ENCODE peak calls at places on chromosomes 11 and 22, in four cellular contexts. R is A549, O is heart left ventricle, M is thyroid gland. V is an unnamed sample. For H3K9me3, the result is how much of the 10 kb centered on the place peaks cover.

GRCh38 chr11:83282084-83282716 is 4.0 kb downstream of the CCDC90B start:
- DNase-seq in R (no peak), O (no peak), M (no peak), V (no peak)

GRCh38 chr11:69328231-69328630 is 34.3 kb downstream of the MYEOV start:
- DNase-seq in O (no peak), R (no peak), M (no peak), V (no peak)

GRCh38 chr11:45092901-45093760 is 53.3 kb upstream of the PRDM11 start:
- DNase-seq in O (no peak), R (no peak), M (no peak), V (no peak)

GRCh38 chr11:21975242-21975641 is 217.6 kb upstream of the ANO5 start:
- DNase-seq in M (no peak), O (no peak), R (peak), V (no peak)

GRCh38 chr11:85663080-85663729 is 1.7 kb downstream of the CREBZF start:
- DNase-seq in O (no peak), M (no peak), R (no peak), V (no peak)

GRCh38 chr11:62984451-62984991 is at the start of gene SLC22A6:
- DNase-seq in O (no peak), M (no peak), R (no peak), V (no peak)

GRCh38 chr11:63614136-63614664 is at the start of gene PLAAT3:
- DNase-seq in O (peak), M (peak), R (peak), V (no peak)

GRCh38 chr11:3189886-3190583 is 24.9 kb upstream of the OSBPL5 start:
- DNase-seq in M (no peak), R (no peak), O (no peak), V (no peak)

GRCh38 chr11:71502026-71502425 is 25.0 kb upstream of the KRTAP5-7 start:
- DNase-seq in M (no peak), O (no peak), R (no peak), V (no peak)

DNA sequence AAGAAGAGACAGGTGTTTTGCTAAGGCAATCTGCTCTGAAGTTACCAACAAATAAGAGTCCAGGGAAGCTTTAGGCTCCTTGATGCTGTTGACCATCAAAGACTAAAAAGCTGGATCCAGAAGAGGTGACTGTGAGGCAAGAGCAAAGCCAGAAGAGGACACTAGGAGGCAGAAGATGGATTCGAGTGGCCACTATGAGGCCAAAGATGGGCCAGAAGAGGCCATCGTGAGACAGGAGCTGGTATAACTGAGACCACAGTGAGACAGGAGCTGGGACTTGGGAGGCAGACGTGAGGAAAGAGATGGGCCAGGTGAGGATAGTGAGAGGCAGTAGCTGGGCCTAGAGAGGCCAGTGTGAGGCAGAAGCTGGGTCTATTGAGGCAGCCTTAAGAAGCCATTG is 37.7 kb downstream of the OR4C45 start:
- DNase-seq in M (no peak), O (no peak), R (no peak), V (no peak)
- H3K9me3 ChIP-seq in M (under half), O (under half), R (under half), V (under half)

DNA sequence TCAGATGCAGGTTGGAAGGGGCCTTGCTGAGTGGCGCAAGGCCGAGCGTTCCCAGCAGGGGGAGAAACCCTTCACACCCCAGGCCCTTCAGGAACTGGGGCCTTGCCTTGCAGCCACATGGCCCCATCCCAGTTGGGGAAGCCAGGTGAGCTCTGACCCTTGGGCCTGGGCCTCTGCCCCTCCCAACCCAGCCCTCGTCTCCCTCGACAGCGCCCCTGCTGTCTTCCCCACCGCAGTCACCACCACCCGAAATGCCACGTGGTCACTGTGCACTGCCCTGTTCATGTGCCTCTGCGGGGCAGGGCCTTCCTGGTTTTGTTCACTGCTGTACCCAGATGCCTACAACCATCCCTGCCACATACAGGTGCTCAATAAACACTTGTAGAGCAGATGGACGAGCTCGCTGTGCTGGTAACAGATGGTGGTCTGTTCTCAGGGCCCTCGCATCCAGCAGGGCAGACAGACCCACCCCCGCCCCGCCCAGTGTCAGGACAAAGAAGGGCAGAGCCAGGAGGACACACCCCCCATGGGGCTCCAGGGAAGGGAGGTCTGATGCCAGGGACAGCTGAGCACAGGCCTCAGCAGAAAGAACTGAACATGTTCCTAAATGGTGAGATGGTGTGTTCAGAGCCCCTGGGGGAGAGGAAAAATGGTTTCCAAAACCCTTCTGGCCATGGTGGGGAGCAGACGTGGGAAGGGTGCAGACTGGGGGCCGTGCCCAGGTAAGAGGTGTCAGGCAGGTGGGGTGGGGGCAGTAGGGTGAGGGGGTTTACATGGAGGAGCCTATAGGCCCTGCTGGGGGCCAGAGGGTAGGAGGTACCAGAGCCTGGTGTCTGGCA is 3.7 kb downstream of the POLR2L start:
- DNase-seq in O (no peak), M (no peak), R (peak), V (no peak)
- TF ChIP-seq POLR2A in O (no peak), M (no peak), R (peak), V (no peak)

GRCh38 chr11:124421043-124421442 is 3.6 kb downstream of the OR8B4 start:
- DNase-seq in M (no peak), R (no peak), O (no peak), V (no peak)

GRCh38 chr11:124409906-124410305 is 11.1 kb upstream of the OR8B3 start:
- DNase-seq in O (no peak), M (no peak), R (no peak), V (no peak)

GRCh38 chr11:124415356-124415923 is 9.2 kb downstream of the OR8B4 start:
- DNase-seq in M (no peak), R (peak), O (no peak), V (no peak)
- H3K9me3 ChIP-seq in M (under half), R (under half), O (under half), V (under half)

DNA sequence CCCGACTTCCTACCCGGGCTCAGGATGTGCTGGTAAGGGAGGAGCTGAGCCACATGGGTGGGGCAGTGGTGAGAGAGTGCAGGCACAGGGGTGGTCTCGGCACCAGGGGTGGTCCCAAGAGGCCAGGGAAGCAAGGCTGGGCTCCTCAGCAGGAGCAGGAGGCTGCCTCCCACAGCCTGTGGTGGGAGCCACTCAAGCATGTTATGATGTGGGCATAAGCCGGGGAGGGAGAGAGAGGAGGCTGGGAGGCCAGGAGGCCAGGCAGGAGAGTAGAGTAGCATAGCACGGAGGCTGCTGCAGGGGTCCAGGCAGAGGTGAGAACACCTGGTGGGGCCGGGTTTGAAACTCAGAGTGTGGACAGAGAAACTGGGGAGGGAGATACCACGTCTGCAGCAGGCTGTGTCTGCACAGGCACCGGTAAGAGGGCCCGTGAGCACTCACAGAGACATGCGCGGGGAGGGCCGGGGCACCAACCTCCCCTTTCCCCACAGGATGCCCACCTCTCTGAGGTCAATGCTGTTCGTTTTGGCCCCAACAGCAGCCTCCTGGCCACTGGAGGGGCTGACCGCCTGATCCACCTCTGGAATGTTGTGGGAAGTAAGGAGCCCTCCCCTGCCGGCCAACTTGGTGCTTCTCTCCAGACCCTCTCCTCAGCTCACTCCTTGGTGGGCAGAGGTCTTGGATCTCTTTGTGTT is 10.7 kb downstream of the ATG16L2 start:
- DNase-seq in R (no peak), O (no peak), M (no peak), V (no peak)
- TF ChIP-seq POLR2A in R (no peak), O (no peak), M (no peak), V (no peak)

DNA sequence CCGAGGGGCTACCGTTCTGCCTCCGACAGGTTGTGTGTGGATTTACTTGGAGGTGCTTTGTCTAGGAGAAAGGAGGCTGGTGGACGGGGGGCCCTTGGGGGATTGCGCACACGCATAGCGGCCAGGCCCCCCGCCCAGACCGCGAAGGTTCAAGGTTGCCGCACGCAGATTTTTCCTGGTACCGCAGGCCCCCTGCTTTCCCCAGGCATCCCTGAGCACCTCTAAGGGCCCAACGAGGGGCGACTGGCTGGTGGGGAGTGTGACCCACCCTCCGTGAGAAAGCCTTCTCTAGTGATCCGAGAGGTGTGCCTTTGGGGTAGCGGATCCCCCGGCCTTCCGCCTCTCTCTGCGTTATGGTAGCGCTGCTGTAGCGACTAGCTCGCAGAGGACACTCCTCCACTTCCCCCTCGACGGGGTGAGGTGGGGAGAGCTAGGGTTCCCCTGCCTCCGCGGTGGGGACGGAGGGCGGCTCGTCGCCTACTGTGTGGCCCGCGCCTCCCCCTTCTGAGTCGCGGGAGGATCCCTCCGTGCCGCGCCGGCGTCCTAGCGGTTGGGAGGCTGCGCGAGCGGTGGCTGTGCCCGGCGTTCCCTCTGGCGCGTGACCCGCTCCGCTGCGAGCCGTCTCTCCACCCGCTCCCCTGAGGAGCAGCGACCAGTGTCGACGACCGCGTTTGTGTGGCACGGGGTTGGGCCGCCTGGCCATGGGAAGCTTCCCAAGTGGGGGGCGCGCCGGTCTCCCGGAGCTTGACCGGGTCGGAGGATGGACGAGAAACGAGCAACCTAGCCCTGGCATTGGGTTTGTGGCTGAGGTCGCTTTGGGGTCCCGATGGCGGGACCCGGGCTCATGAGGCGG is 3900.0 kb upstream of the OR11H1 start:
- DNase-seq in O (no peak), M (no peak), R (no peak), V (no peak)
- H3K9me3 ChIP-seq in O (under half), M (under half), R (under half), V (under half)

V was measured in prostate gland.